ENCODE peak calls at places on chromosomes 16 and 17, in four cellular contexts. One of them, this sample, is unnamed.

GRCh38 chr17:8122923-8123694 is 797 bp downstream of the HES7 start:
- DNase-seq in GM23338: peak; percentile 44
- DNase-seq in stimulated activated CD4-positive, alpha-beta T cell treated with anti-CD3 and anti-CD28 coated beads, Interleukin-1b, Interleukin-23, amount 100 ng/mL, for 1 hour: no peak
- DNase-seq in PC-9: peak; percentile 22
- DNase-seq in this sample: no peak

GRCh38 chr16:10552281-10552680 is 28.1 kb downstream of the EMP2 start:
- DNase-seq in GM23338: no peak
- DNase-seq in stimulated activated CD4-positive, alpha-beta T cell treated with anti-CD3 and anti-CD28 coated beads, Interleukin-1b, Interleukin-23, amount 100 ng/mL, for 1 hour: no peak
- DNase-seq in PC-9: no peak
- DNase-seq in this sample: no peak

GRCh38 chr17:40317345-40317873 is 8.4 kb downstream of the RARA start:
- DNase-seq in GM23338: peak; percentile 91
- DNase-seq in stimulated activated CD4-positive, alpha-beta T cell treated with anti-CD3 and anti-CD28 coated beads, Interleukin-1b, Interleukin-23, amount 100 ng/mL, for 1 hour: no peak
- DNase-seq in PC-9: no peak
- DNase-seq in this sample: no peak

GRCh38 chr16:31451681-31452351 is 7.5 kb upstream of the ARMC5 start:
- DNase-seq in GM23338: peak; percentile 85
- DNase-seq in stimulated activated CD4-positive, alpha-beta T cell treated with anti-CD3 and anti-CD28 coated beads, Interleukin-1b, Interleukin-23, amount 100 ng/mL, for 1 hour: no peak
- DNase-seq in PC-9: peak; percentile 57
- DNase-seq in this sample: no peak

GRCh38 chr17:50466371-50467113 is 2.1 kb downstream of the CHAD start:
- DNase-seq in GM23338: no peak
- DNase-seq in stimulated activated CD4-positive, alpha-beta T cell treated with anti-CD3 and anti-CD28 coated beads, Interleukin-1b, Interleukin-23, amount 100 ng/mL, for 1 hour: no peak
- DNase-seq in PC-9: no peak
- DNase-seq in this sample: no peak

GRCh38 chr17:72123964-72124791 is 3.4 kb downstream of the SOX9 start:
- DNase-seq in GM23338: peak; percentile 69
- DNase-seq in stimulated activated CD4-positive, alpha-beta T cell treated with anti-CD3 and anti-CD28 coated beads, Interleukin-1b, Interleukin-23, amount 100 ng/mL, for 1 hour: no peak
- DNase-seq in PC-9: no peak
- DNase-seq in this sample: no peak

GRCh38 chr17:30210901-30211300 is 24.6 kb downstream of the SLC6A4 start:
- DNase-seq in GM23338: no peak
- DNase-seq in stimulated activated CD4-positive, alpha-beta T cell treated with anti-CD3 and anti-CD28 coated beads, Interleukin-1b, Interleukin-23, amount 100 ng/mL, for 1 hour: no peak
- DNase-seq in PC-9: no peak
- DNase-seq in this sample: no peak

GRCh38 chr17:16440814-16441629 is 25.7 kb downstream of the TRPV2 start:
- DNase-seq in GM23338: no peak
- DNase-seq in stimulated activated CD4-positive, alpha-beta T cell treated with anti-CD3 and anti-CD28 coated beads, Interleukin-1b, Interleukin-23, amount 100 ng/mL, for 1 hour: no peak
- DNase-seq in PC-9: no peak
- DNase-seq in this sample: no peak

GRCh38 chr16:57540387-57540786 is 2.1 kb upstream of the ADGRG5 start:
- DNase-seq in GM23338: no peak
- DNase-seq in stimulated activated CD4-positive, alpha-beta T cell treated with anti-CD3 and anti-CD28 coated beads, Interleukin-1b, Interleukin-23, amount 100 ng/mL, for 1 hour: no peak
- DNase-seq in PC-9: no peak
- DNase-seq in this sample: no peak

GRCh38 chr17:47797797-47798196 is 23.8 kb downstream of the OSBPL7 start:
- DNase-seq in GM23338: peak; percentile 42
- DNase-seq in stimulated activated CD4-positive, alpha-beta T cell treated with anti-CD3 and anti-CD28 coated beads, Interleukin-1b, Interleukin-23, amount 100 ng/mL, for 1 hour: no peak
- DNase-seq in PC-9: no peak
- DNase-seq in this sample: no peak

GRCh38 chr17:17759164-17759563 is 77.6 kb downstream of the SREBF1 start:
- DNase-seq in GM23338: no peak
- DNase-seq in stimulated activated CD4-positive, alpha-beta T cell treated with anti-CD3 and anti-CD28 coated beads, Interleukin-1b, Interleukin-23, amount 100 ng/mL, for 1 hour: no peak
- DNase-seq in PC-9: no peak
- DNase-seq in this sample: no peak

GRCh38 chr16:74984194-74984669 is 691 bp downstream of the WDR59 start:
- DNase-seq in GM23338: no peak
- DNase-seq in stimulated activated CD4-positive, alpha-beta T cell treated with anti-CD3 and anti-CD28 coated beads, Interleukin-1b, Interleukin-23, amount 100 ng/mL, for 1 hour: no peak
- DNase-seq in PC-9: no peak
- DNase-seq in this sample: no peak

GRCh38 chr16:48384982-48385271 is 286 bp downstream of the SIAH1 start:
- DNase-seq in GM23338: peak; percentile 54
- DNase-seq in stimulated activated CD4-positive, alpha-beta T cell treated with anti-CD3 and anti-CD28 coated beads, Interleukin-1b, Interleukin-23, amount 100 ng/mL, for 1 hour: no peak
- DNase-seq in PC-9: no peak
- DNase-seq in this sample: no peak

GRCh38 chr16:14302031-14302398 is 230.9 kb downstream of the MRTFB start:
- DNase-seq in GM23338: peak; percentile 69
- DNase-seq in stimulated activated CD4-positive, alpha-beta T cell treated with anti-CD3 and anti-CD28 coated beads, Interleukin-1b, Interleukin-23, amount 100 ng/mL, for 1 hour: no peak
- DNase-seq in PC-9: peak; percentile 89
- DNase-seq in this sample: peak; percentile 75

GRCh38 chr17:55198690-55199370 is 65.9 kb upstream of the HLF start:
- DNase-seq in GM23338: no peak
- DNase-seq in stimulated activated CD4-positive, alpha-beta T cell treated with anti-CD3 and anti-CD28 coated beads, Interleukin-1b, Interleukin-23, amount 100 ng/mL, for 1 hour: no peak
- DNase-seq in PC-9: no peak
- DNase-seq in this sample: no peak

GRCh38 chr16:66366433-66367299 is at the start of gene CDH5:
- DNase-seq in GM23338: no peak
- DNase-seq in stimulated activated CD4-positive, alpha-beta T cell treated with anti-CD3 and anti-CD28 coated beads, Interleukin-1b, Interleukin-23, amount 100 ng/mL, for 1 hour: no peak
- DNase-seq in PC-9: no peak
- DNase-seq in this sample: no peak

GRCh38 chr16:89498839-89499238 is 8.5 kb upstream of the ANKRD11 start:
- DNase-seq in GM23338: no peak
- DNase-seq in stimulated activated CD4-positive, alpha-beta T cell treated with anti-CD3 and anti-CD28 coated beads, Interleukin-1b, Interleukin-23, amount 100 ng/mL, for 1 hour: no peak
- DNase-seq in PC-9: no peak
- DNase-seq in this sample: no peak

GRCh38 chr17:62824290-62825135 is 16.4 kb upstream of the MARCHF10 start:
- DNase-seq in GM23338: peak; percentile 89
- DNase-seq in stimulated activated CD4-positive, alpha-beta T cell treated with anti-CD3 and anti-CD28 coated beads, Interleukin-1b, Interleukin-23, amount 100 ng/mL, for 1 hour: no peak
- DNase-seq in PC-9: peak; percentile 70
- DNase-seq in this sample: no peak

GRCh38 chr16:82639666-82640336 is 13.0 kb downstream of the CDH13 start:
- DNase-seq in GM23338: peak; percentile 78
- DNase-seq in stimulated activated CD4-positive, alpha-beta T cell treated with anti-CD3 and anti-CD28 coated beads, Interleukin-1b, Interleukin-23, amount 100 ng/mL, for 1 hour: no peak
- DNase-seq in PC-9: peak; percentile 4
- DNase-seq in this sample: no peak

GRCh38 chr16:48352648-48353347 is 32.4 kb downstream of the SIAH1 start:
- DNase-seq in GM23338: no peak
- DNase-seq in stimulated activated CD4-positive, alpha-beta T cell treated with anti-CD3 and anti-CD28 coated beads, Interleukin-1b, Interleukin-23, amount 100 ng/mL, for 1 hour: no peak
- DNase-seq in PC-9: no peak
- DNase-seq in this sample: no peak